ENCODE peak calls at places on chromosomes 5 and 9, in seven cellular contexts. X is endothelial cell of umbilical vein, F is sigmoid colon, Z is transverse colon, N is breast epithelium, R is GM12878, T is upper lobe of left lung. V is an unnamed sample.

GRCh38 chr9:75889977-75890540 is 414 bp upstream of the PCSK5 start:
- DNase-seq in F (peak), X (no peak), T (no peak), N (no peak), R (no peak), Z (peak), V (no peak)

GRCh38 chr9:94156549-94157407 is 72.5 kb downstream of the PTPDC1 start:
- DNase-seq in N (peak), F (peak), R (no peak), X (peak), T (peak), Z (peak), V (no peak)

GRCh38 chr5:146528232-146528631 is 12.2 kb upstream of the GPR151 start:
- DNase-seq in N (no peak), X (peak), Z (no peak), F (no peak), T (no peak), R (no peak), V (no peak)

GRCh38 chr5:20276061-20276958 is 288.3 kb upstream of the CDH18 start:
- DNase-seq in N (no peak), X (no peak), F (no peak), R (no peak), Z (no peak), T (no peak), V (no peak)

GRCh38 chr5:141373673-141374317 is at the start of gene PCDHGA6:
- DNase-seq in T (peak), R (no peak), N (no peak), X (peak), F (no peak), Z (no peak), V (no peak)

GRCh38 chr9:134660407-134660806 is 18.8 kb downstream of the COL5A1 start:
- DNase-seq in R (no peak), N (no peak), X (no peak), F (peak), T (no peak), Z (no peak), V (no peak)

GRCh38 chr5:151523335-151523734 is 67.8 kb downstream of the FAT2 start:
- DNase-seq in T (no peak), R (no peak), X (peak), F (no peak), N (no peak), Z (no peak), V (peak)

GRCh38 chr5:54754878-54755277 is 230.5 kb downstream of the ESM1 start:
- DNase-seq in X (no peak), F (no peak), N (no peak), Z (no peak), R (no peak), T (no peak), V (no peak)

GRCh38 chr9:18056993-18057369 is 417.0 kb upstream of the ADAMTSL1 start:
- DNase-seq in F (no peak), Z (no peak), R (peak), N (no peak), T (no peak), X (no peak), V (no peak)

GRCh38 chr5:59712836-59713487 is 180.6 kb downstream of the PDE4D start:
- DNase-seq in N (no peak), Z (no peak), T (no peak), R (no peak), X (no peak), F (peak), V (no peak)

GRCh38 chr5:21094619-21095018 is 1106.6 kb upstream of the CDH18 start:
- DNase-seq in R (no peak), Z (no peak), N (no peak), X (no peak), F (no peak), T (no peak), V (no peak)

GRCh38 chr5:94693043-94693822 is 74.8 kb downstream of the SLF1 start:
- DNase-seq in R (no peak), F (no peak), X (peak), N (no peak), T (no peak), Z (no peak), V (no peak)

GRCh38 chr5:61624553-61624952 is 292.5 kb downstream of the ZSWIM6 start:
- DNase-seq in X (no peak), T (no peak), R (no peak), F (no peak), N (no peak), Z (no peak), V (no peak)

GRCh38 chr9:78325343-78325742 is 28.4 kb downstream of the PSAT1 start:
- DNase-seq in R (no peak), T (no peak), Z (peak), X (peak), N (no peak), F (no peak), V (no peak)

GRCh38 chr5:139658501-139658927 is 10.4 kb downstream of the CXXC5 start:
- DNase-seq in Z (no peak), T (peak), F (no peak), R (no peak), N (no peak), X (peak), V (no peak)

GRCh38 chr5:76084496-76085285 is 1.5 kb downstream of the SV2C start:
- DNase-seq in Z (no peak), F (no peak), R (no peak), X (no peak), N (no peak), T (peak), V (no peak)

GRCh38 chr5:26847041-26847736 is 191.2 kb downstream of the CDH9 start:
- DNase-seq in F (no peak), T (peak), X (no peak), N (no peak), Z (no peak), R (no peak), V (no peak)

GRCh38 chr5:90337449-90338052 is 72.0 kb downstream of the CETN3 start:
- DNase-seq in T (no peak), F (no peak), N (no peak), Z (no peak), R (no peak), X (no peak), V (no peak)

GRCh38 chr5:401216-402034 is 41.6 kb upstream of the EXOC3 start:
- DNase-seq in T (peak), N (no peak), F (peak), R (no peak), Z (no peak), X (no peak), V (no peak)

GRCh38 chr5:144566747-144567415 is 396.2 kb downstream of the KCTD16 start:
- DNase-seq in X (no peak), F (no peak), Z (no peak), R (no peak), N (no peak), T (no peak), V (no peak)

GRCh38 chr5:139787568-139788293 is 7.9 kb upstream of the PSD2 start:
- DNase-seq in X (peak), Z (peak), F (peak), T (peak), R (peak), N (peak), V (peak)

GRCh38 chr9:95268681-95269080 is 48.8 kb downstream of the FANCC start:
- DNase-seq in F (no peak), R (no peak), N (no peak), Z (no peak), T (no peak), X (peak), V (no peak)

GRCh38 chr5:34552129-34552528 is 104.0 kb upstream of the RAI14 start:
- DNase-seq in F (peak), R (no peak), N (no peak), Z (no peak), T (no peak), X (no peak), V (no peak)

GRCh38 chr5:76546497-76547102 is 76.6 kb downstream of the F2RL2 start:
- DNase-seq in Z (no peak), X (no peak), F (no peak), R (peak), T (no peak), N (no peak), V (no peak)

GRCh38 chr9:122057211-122057610 is 35.9 kb downstream of the TTLL11 start:
- DNase-seq in F (no peak), Z (no peak), R (no peak), T (no peak), X (no peak), N (no peak), V (no peak)

GRCh38 chr5:170319281-170319680 is 21.7 kb upstream of the LCP2 start:
- DNase-seq in N (no peak), F (no peak), R (no peak), T (no peak), X (no peak), Z (no peak), V (no peak)

GRCh38 chr5:44774279-44774880 is 34.4 kb upstream of the MRPS30 start:
- DNase-seq in F (no peak), N (no peak), R (no peak), Z (no peak), X (peak), T (no peak), V (no peak)

GRCh38 chr9:71768388-71769174 is at the start of gene CEMIP2:
- DNase-seq in F (peak), X (peak), R (no peak), T (peak), Z (peak), N (peak), V (peak)

GRCh38 chr9:87181670-87182069 is 234.4 kb upstream of the GAS1 start:
- DNase-seq in T (no peak), F (no peak), N (no peak), R (peak), X (no peak), Z (no peak), V (no peak)

GRCh38 chr9:17772223-17772622 is 193.4 kb downstream of the SH3GL2 start:
- DNase-seq in F (no peak), Z (no peak), N (no peak), X (no peak), R (no peak), T (no peak), V (no peak)

GRCh38 chr5:119072496-119072895 is 1.6 kb downstream of the DMXL1 start:
- DNase-seq in R (no peak), T (no peak), Z (no peak), X (no peak), N (no peak), F (no peak), V (no peak)

GRCh38 chr5:119067338-119067737 is 3.5 kb upstream of the DMXL1 start:
- DNase-seq in X (no peak), R (no peak), Z (no peak), N (no peak), T (no peak), F (no peak), V (no peak)

GRCh38 chr5:119070828-119071572 is at the start of gene DMXL1:
- DNase-seq in R (peak), N (peak), T (peak), F (peak), X (peak), Z (peak), V (peak)

GRCh38 chr5:119071573-119071874 is 637 bp downstream of the DMXL1 start:
- DNase-seq in Z (no peak), N (no peak), T (no peak), X (peak), R (no peak), F (no peak), V (no peak)

DNA sequence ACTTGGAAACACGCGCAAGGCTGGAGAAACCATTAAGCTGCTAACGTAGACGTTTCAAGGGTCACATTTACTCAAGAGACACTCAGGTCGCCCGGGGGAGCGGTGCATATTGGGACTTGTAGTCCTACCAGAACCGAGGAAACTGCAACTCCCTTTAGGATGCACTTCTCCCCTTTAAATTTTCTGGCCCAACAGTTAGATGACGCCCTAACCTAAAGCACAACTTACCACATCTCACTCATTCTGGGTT is 384 bp upstream of the DMXL1 start:
- DNase-seq in Z (peak), F (no peak), N (peak), T (no peak), X (no peak), R (no peak), V (peak)
- TF ChIP-seq POLR2A in Z (no peak), F (peak), N (no peak), T (no peak), X (no peak), R (no peak), V (no peak)

GRCh38 chr5:133232911-133233310 is 181.1 kb downstream of the HSPA4 start:
- DNase-seq in R (no peak), T (peak), X (no peak), N (no peak), Z (no peak), F (peak), V (no peak)
- TF ChIP-seq POLR2AphosphoS5 in R (no peak), T (no peak), X (no peak), N (no peak), Z (no peak), F (no peak), V (no peak)

GRCh38 chr9:19154135-19154612 is 26.9 kb upstream of the PLIN2 start:
- DNase-seq in F (peak), Z (no peak), T (no peak), X (no peak), N (no peak), R (no peak), V (no peak)
- TF ChIP-seq POLR2A in F (no peak), Z (no peak), T (no peak), X (no peak), N (no peak), R (no peak), V (no peak)

GRCh38 chr5:159449925-159450324 is 119.6 kb upstream of the IL12B start:
- DNase-seq in R (no peak), N (no peak), T (no peak), F (no peak), X (no peak), Z (no peak), V (no peak)

GRCh38 chr5:159453209-159453608 is 122.9 kb upstream of the IL12B start:
- DNase-seq in R (peak), Z (no peak), F (no peak), X (no peak), N (no peak), T (no peak), V (no peak)

GRCh38 chr5:159452480-159453167 is 122.3 kb upstream of the IL12B start:
- DNase-seq in T (no peak), F (no peak), R (no peak), N (no peak), X (no peak), Z (no peak), V (no peak)

GRCh38 chr5:159450417-159450816 is 120.1 kb upstream of the IL12B start:
- DNase-seq in R (no peak), F (no peak), Z (no peak), N (no peak), T (no peak), X (no peak), V (no peak)

GRCh38 chr5:159451197-159452052 is 121.1 kb upstream of the IL12B start:
- DNase-seq in F (peak), R (no peak), N (no peak), X (no peak), Z (no peak), T (no peak), V (no peak)
- TF ChIP-seq POLR2AphosphoS5 in F (no peak), R (no peak), N (no peak), X (no peak), Z (peak), T (no peak), V (no peak)

GRCh38 chr5:138353550-138353893 is 1.0 kb downstream of the KDM3B start:
- DNase-seq in F (no peak), N (no peak), T (no peak), Z (no peak), R (no peak), X (no peak), V (no peak)
- TF ChIP-seq POLR2A in F (no peak), N (no peak), T (no peak), Z (peak), R (no peak), X (no peak), V (no peak)

GRCh38 chr5:175343292-175343691 is 100.7 kb downstream of the DRD1 start:
- DNase-seq in F (no peak), X (no peak), Z (no peak), N (no peak), R (no peak), T (no peak), V (no peak)
- TF ChIP-seq POLR2AphosphoS5 in F (no peak), X (no peak), Z (no peak), N (no peak), R (no peak), T (no peak), V (no peak)

GRCh38 chr9:37029304-37029775 is 4.7 kb downstream of the PAX5 start:
- DNase-seq in X (no peak), T (peak), Z (no peak), N (no peak), F (no peak), R (no peak), V (no peak)

GRCh38 chr9:37028425-37029031 is 5.5 kb downstream of the PAX5 start:
- DNase-seq in T (peak), Z (no peak), N (no peak), X (no peak), R (no peak), F (no peak), V (no peak)

GRCh38 chr9:37026085-37026935 is 7.8 kb downstream of the PAX5 start:
- DNase-seq in T (peak), Z (no peak), N (no peak), F (no peak), X (no peak), R (no peak), V (no peak)

GRCh38 chr9:37026936-37027581 is 7.0 kb downstream of the PAX5 start:
- DNase-seq in N (no peak), R (no peak), F (no peak), T (no peak), Z (no peak), X (no peak), V (no peak)

GRCh38 chr9:37027582-37028424 is 6.3 kb downstream of the PAX5 start:
- DNase-seq in Z (peak), X (peak), F (no peak), N (peak), R (peak), T (peak), V (peak)
- TF ChIP-seq POLR2A in Z (no peak), X (no peak), F (no peak), N (no peak), R (no peak), T (no peak), V (peak)

DNA sequence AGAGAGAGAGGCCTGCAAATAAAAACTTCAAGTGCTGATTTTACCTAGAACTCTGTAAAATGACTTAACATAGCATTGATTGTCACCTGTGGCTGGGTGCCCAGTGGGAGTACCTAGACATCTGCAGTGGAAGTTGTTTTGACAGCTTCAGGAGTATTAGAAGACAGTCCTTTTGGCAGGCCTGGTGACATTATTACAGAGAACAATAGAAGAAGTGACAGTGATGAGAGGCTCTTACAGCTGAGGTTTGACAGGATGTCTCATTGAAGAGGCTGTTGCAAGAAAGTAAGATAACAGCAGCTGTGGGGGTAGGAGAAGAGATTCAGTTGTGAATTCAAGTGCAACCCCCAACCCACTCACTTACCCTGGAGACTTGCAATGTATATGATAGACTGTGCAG is 27.9 kb upstream of the MUSK start:
- DNase-seq in F (no peak), N (no peak), Z (no peak), T (no peak), X (no peak), R (no peak), V (no peak)
- TF ChIP-seq POLR2AphosphoS5 in F (no peak), N (no peak), Z (no peak), T (no peak), X (no peak), R (no peak), V (no peak)

DNA sequence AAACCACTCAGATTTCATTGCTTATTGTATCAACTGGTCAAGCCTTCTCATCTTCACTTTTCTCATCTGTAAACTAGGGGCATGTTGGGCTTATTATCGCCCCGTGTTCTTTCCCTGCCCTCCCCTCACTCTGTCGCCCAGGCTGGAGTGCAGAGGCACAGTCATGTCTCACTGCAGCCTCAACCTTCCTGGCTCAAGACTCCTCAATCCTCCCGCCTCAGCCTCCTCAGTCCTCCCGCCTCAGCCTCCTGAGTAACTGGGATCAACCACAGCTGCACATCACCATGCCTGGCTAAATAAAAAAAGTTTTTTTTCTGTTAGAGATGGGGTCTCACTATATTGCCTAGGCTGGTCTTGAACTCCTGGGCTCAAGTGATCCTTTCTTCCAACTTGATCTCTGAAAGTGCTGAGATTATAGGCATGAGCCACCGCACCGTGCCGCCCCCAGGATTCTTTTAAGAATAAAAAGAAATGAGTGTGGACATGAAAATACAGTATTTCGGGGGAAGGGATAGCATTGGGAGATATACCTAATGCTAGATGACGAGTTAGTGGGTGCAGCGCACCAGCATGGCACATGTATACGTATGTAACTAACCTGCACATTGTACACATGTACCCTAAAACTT is 2.0 kb downstream of the MAML1 start:
- DNase-seq in Z (no peak), F (no peak), N (no peak), T (no peak), X (no peak), R (no peak), V (no peak)
- TF ChIP-seq POLR2A in Z (no peak), F (no peak), N (no peak), T (no peak), X (no peak), R (no peak), V (no peak)